ENCODE peak calls at places on chromosomes 2 and 18, in five cellular contexts. N, A, L, V and O are unnamed samples. For H3K9me3, H3K4me1 and H3K27me3, the result is how much of the 10 kb centered on the place peaks cover.

GRCh38 chr2:30456106-30456505 is 9.1 kb downstream of the LCLAT1 start:
- DNase-seq in A (no peak), V (no peak), N (no peak), L (no peak), O (no peak)

GRCh38 chr2:23532311-23533013 is 147.5 kb downstream of the KLHL29 start:
- DNase-seq in N (no peak), L (no peak), V (peak), A (peak), O (peak)

GRCh38 chr18:22489694-22490093 is 72.0 kb upstream of the CTAGE1 start:
- DNase-seq in A (no peak), N (no peak), L (peak), V (no peak), O (no peak)

GRCh38 chr18:21112140-21112473 is 494 bp upstream of the ROCK1 start:
- DNase-seq in N (peak), A (no peak), L (no peak), V (no peak), O (no peak)

GRCh38 chr2:227164745-227165350 is 424 bp downstream of the COL4A3 start:
- DNase-seq in L (no peak), N (peak), V (no peak), A (peak), O (no peak)

GRCh38 chr2:86249176-86249842 is 50.1 kb downstream of the MRPL35 start:
- DNase-seq in A (no peak), L (peak), N (no peak), V (no peak), O (no peak)

GRCh38 chr2:71888741-71889445 is 258.8 kb downstream of the CYP26B1 start:
- DNase-seq in L (no peak), V (no peak), N (no peak), A (no peak), O (no peak)

GRCh38 chr2:105812180-105813044 is 67.7 kb downstream of the NCK2 start:
- DNase-seq in A (no peak), N (no peak), L (peak), V (no peak), O (no peak)

GRCh38 chr18:57930476-57930875 is 113.5 kb upstream of the NEDD4L start:
- DNase-seq in N (no peak), V (no peak), A (no peak), L (no peak), O (no peak)

GRCh38 chr2:233371608-233372007 is 17.3 kb downstream of the DGKD start:
- DNase-seq in A (no peak), L (no peak), N (no peak), V (no peak), O (no peak)

GRCh38 chr2:64987963-64988419 is 1.2 kb upstream of the SLC1A4 start:
- DNase-seq in N (no peak), A (no peak), V (no peak), L (peak), O (no peak)

GRCh38 chr18:55264108-55264507 is 304.8 kb upstream of the CCDC68 start:
- DNase-seq in L (peak), V (no peak), N (no peak), A (no peak), O (no peak)

GRCh38 chr2:241215421-241215820 is 26.9 kb downstream of the ANO7 start:
- DNase-seq in N (no peak), A (no peak), L (no peak), V (no peak), O (no peak)

GRCh38 chr2:96105994-96106393 is 10.4 kb downstream of the ADRA2B start:
- DNase-seq in V (no peak), L (no peak), N (no peak), A (no peak), O (no peak)

GRCh38 chr2:77721593-77721992 is 199.4 kb upstream of the LRRTM4 start:
- DNase-seq in N (no peak), V (no peak), A (no peak), L (no peak), O (no peak)

GRCh38 chr2:25375989-25376545 is 34.3 kb upstream of the DNMT3A start:
- DNase-seq in L (no peak), V (no peak), A (no peak), N (no peak), O (no peak)

DNA sequence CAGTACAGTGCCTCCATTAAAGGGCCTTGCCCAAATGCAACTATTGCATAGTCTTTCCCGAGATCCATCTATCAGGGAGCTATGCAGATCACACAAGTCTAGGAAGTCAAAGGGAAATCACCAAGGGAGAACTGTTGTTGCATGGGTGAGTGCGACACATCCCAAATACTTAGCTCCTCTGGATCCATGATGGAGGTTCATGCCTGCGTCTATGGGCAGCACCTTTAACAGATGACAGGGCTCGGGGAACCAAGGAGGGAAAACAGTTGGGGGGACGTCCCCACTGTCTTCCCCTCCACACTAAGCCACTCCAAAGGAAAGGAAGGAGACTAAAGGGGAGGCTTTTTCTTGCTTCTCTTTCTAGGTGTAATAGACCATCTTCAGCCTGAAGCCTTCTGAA is 552.8 kb upstream of the PKDCC start:
- DNase-seq in L (no peak), N (no peak), A (no peak), V (peak), O (no peak)
- H3K9me3 ChIP-seq in L (under half), N (under half), A (half or more), V (half or more), O (under half)

DNA sequence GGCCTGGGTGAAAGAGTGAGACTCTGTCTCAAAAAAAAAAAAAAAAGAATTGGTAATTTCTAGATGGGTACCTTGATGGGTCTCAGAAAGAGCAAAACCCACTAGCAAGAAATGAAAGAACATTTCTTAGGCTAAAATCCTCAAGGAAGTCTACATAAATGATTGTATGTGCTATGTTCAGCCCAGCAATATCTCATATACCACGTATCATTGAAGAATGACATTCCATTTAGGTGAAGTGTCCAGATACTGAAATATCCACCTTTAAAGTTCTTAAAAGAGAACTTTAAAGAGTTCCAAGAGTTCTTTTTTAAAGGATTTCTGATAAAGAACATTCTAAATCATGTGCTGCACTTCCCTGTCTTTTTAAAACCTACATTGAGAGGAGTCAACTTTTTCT is 19.2 kb downstream of the NRP2 start:
- DNase-seq in L (no peak), A (no peak), N (no peak), V (no peak), O (no peak)
- H3K4me1 ChIP-seq in L (under half), A (under half), N (under half), V (under half), O (under half)

DNA sequence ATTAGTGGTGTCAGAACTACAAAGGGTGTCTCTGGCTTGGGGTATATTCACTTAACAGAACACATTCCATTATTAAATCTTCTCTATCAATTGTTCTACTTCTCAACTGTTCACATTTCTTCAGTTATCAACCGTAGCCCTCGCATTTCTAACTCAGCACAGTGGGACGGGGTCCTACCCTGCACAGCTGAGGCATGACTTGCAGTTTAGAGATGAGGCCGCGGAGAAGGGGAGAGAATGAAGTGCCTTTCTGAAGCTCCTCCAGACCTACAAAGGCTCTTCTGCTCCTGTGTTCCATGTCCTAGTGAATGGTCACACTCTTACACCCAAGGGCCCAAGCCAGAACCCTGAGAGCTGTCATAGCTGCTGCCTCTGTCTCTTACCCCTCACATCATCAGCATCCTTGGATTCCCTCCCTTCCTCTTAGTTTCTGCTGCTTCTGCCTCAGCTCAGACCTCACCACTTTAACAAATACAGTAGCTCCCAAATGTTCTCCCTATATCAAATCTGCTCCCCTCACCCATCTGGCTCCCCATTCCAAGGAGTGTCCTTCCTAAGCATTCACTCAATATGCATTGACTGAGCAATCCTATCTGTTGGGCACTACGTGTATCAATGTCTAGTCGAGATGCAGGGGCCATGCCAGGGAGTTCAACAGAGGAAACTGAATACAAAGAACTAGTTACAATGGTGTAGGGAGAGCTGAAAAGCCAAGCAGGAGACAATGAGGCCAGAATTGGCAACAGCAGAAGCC is 34.3 kb upstream of the MRPL19 start:
- DNase-seq in N (no peak), A (no peak), L (no peak), V (no peak), O (no peak)
- H3K27me3 ChIP-seq in N (under half), A (under half), L (under half), V (under half), O (under half)

DNA sequence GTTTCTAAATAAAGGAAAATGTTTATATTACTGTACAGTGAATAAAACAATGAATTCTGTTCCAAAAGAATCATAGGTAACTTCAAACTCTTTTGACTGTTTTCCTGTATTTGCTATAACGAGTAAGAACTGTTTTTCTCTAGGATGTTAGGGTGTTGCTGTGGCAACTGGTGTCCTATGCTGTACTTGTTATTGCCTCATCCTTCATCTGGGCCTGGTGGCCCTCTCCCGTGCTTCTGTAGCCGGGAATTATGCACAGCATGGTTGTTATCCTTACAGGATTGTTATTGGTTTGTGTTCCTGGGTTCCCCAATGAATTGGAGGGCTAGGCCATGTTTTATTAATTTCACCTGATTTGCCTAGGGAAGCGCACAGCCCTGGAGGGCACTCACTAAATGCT is 279.2 kb downstream of the PTPRM start:
- DNase-seq in V (no peak), N (no peak), L (peak), A (no peak), O (no peak)
- H3K9me3 ChIP-seq in V (under half), N (under half), L (under half), A (under half), O (under half)

DNA sequence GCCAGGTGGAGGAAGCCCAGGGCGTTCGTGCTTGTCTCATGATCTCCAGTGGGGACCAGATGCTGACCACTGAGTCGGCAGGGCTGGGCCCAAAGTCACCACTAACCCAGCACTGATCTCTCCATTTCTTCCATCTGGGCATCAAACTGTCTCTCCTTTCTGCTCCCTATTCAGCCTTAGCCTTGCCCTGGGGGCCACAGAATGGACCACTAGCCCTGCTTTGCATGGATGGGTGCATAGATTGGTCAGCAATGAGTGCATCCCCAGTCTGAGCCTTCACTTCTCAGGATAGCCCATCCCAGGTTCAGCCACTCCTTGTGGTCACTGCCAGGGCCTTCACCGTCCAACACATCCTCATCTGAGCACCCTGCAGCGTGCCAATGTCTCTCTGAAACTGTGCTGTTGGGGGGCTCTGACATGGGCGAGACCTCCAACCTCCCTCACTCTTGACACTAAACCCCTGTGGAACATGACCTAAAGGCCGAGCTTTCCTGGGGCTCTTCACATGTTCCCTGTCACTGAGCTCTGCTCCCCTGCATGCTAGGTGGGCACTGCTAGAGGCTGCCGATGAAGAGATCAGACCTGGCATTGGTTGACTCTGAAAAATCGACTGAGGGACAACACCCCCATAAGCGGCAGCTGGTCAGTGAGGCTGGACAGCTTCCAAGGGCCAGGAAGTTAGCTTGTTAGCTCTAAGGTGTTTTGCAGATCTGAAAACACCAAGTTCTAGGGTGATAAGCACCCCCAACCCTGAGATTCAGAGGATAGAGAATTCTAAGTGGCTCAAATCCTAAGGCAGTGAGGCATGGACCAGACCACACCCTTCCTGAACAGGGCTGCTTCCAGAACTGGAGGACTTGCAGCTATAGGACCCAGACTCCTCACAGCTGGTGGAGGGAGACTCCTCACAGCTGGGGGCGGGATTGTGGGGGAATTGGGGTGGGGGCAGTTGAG is 61.7 kb downstream of the HS1BP3 start:
- DNase-seq in V (no peak), L (no peak), N (no peak), A (peak), O (no peak)
- H3K4me1 ChIP-seq in V (under half), L (under half), N (under half), A (under half), O (under half)

GRCh38 chr18:54165450-54165849 is 59.0 kb downstream of the MBD2 start:
- DNase-seq in N (no peak), V (no peak), L (no peak), A (no peak), O (no peak)
- H3K27me3 ChIP-seq in N (under half), V (under half), L (under half), A (under half), O (under half)

GRCh38 chr18:79436556-79437275 is 41.0 kb downstream of the NFATC1 start:
- DNase-seq in V (no peak), L (no peak), A (no peak), N (no peak), O (no peak)

GRCh38 chr18:79440316-79440715 is 44.6 kb downstream of the NFATC1 start:
- DNase-seq in L (no peak), A (no peak), N (no peak), V (no peak), O (no peak)

GRCh38 chr18:79439201-79440023 is 43.7 kb downstream of the NFATC1 start:
- DNase-seq in N (peak), L (peak), A (no peak), V (peak), O (peak)

GRCh38 chr18:79438581-79438980 is 42.9 kb downstream of the NFATC1 start:
- DNase-seq in V (no peak), A (no peak), L (no peak), N (no peak), O (no peak)

DNA sequence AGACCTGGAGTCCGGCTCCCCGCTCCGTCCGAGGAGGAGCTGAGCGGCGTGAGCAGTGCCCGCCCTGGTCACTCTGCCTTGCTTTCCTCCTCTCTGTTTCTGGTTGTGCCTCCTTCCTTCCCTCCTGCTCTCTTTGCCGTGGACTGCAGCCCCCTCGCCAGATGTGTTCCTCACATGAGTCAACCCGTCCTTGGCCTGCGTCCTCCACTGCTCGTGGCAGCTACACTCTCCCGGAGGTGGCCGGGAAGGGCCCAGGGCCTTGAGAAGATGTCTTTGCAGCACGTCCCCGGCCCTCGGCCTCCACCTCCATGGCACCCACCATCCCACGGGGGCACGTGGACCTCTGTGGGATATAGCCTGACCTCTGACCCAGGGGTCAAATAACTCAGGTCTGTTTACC is 42.4 kb downstream of the NFATC1 start:
- DNase-seq in V (no peak), N (no peak), L (no peak), A (no peak), O (no peak)
- H3K9me3 ChIP-seq in V (under half), N (under half), L (under half), A (under half), O (under half)